ENCODE peak calls at places on chromosomes 2 and 18, in four cellular contexts. J is naive thymus-derived CD4-positive, alpha-beta T cell; X is cardiac muscle cell; W is uterus. V is an unnamed sample.

GRCh38 chr2:208269091-208269490 is 3.0 kb downstream of the PIKFYVE start:
- DNase-seq in J (no peak), W (no peak), X (no peak), V (no peak)

GRCh38 chr2:164430166-164430783 is 191.0 kb downstream of the GRB14 start:
- DNase-seq in W (no peak), X (peak; percentile 65), J (no peak), V (peak; percentile 11)

GRCh38 chr2:233100192-233100998 is 40.3 kb downstream of the INPP5D start:
- DNase-seq in W (no peak), X (no peak), J (no peak), V (no peak)

GRCh38 chr2:85472265-85472664 is 53.8 kb downstream of the SH2D6 start:
- DNase-seq in X (no peak), W (no peak), J (no peak), V (no peak)

GRCh38 chr2:172462393-172463381 is 35.3 kb downstream of the ITGA6 start:
- DNase-seq in J (no peak), X (no peak), W (no peak), V (no peak)

GRCh38 chr2:118847447-118848172 is at the start of gene EN1:
- DNase-seq in J (no peak), W (no peak), X (peak; percentile 69), V (no peak)

GRCh38 chr2:129758461-129759185 is 220.8 kb upstream of the RAB6C start:
- DNase-seq in J (no peak), W (no peak), X (no peak), V (no peak)

GRCh38 chr2:241859436-241860183 is 916 bp upstream of the PDCD1 start:
- DNase-seq in X (no peak), J (no peak), W (peak; percentile 75), V (no peak)

GRCh38 chr2:128306081-128306930 is 12.4 kb downstream of the HS6ST1 start:
- DNase-seq in X (peak; percentile 27), W (peak; percentile 82), J (no peak), V (no peak)

GRCh38 chr18:22084547-22084946 is 84.8 kb upstream of the GATA6 start:
- DNase-seq in J (no peak), W (no peak), X (peak; percentile 66), V (no peak)

GRCh38 chr2:9797681-9798556 is 45.4 kb upstream of the TAF1B start:
- DNase-seq in J (no peak), W (no peak), X (no peak), V (no peak)

GRCh38 chr2:105380432-105381118 is 18.3 kb downstream of the FHL2 start:
- DNase-seq in W (no peak), X (no peak), J (no peak), V (no peak)

GRCh38 chr2:72975017-72975416 is 57.7 kb downstream of the EMX1 start:
- DNase-seq in W (no peak), J (no peak), X (no peak), V (no peak)

GRCh38 chr2:144890828-144891227 is 370.9 kb upstream of the ZEB2 start:
- DNase-seq in J (no peak), W (no peak), X (peak; percentile 13), V (no peak)

GRCh38 chr2:222884765-222885424 is 24.1 kb downstream of the ACSL3 start:
- DNase-seq in W (no peak), J (no peak), X (no peak), V (no peak)

GRCh38 chr2:39625193-39625926 is 40.4 kb upstream of the TMEM178A start:
- DNase-seq in J (no peak), W (no peak), X (no peak), V (no peak)

GRCh38 chr2:23404426-23404825 is 19.4 kb downstream of the KLHL29 start:
- DNase-seq in W (no peak), X (peak; percentile 57), J (no peak), V (no peak)

GRCh38 chr2:159094173-159094737 is 125.8 kb downstream of the TANC1 start:
- DNase-seq in X (no peak), W (peak; percentile 81), J (no peak), V (no peak)

GRCh38 chr18:7568426-7568825 is 1.3 kb downstream of the PTPRM start:
- DNase-seq in X (peak; percentile 84), W (peak; percentile 37), J (no peak), V (no peak)

GRCh38 chr2:38074047-38074774 is 1.7 kb downstream of the CYP1B1 start:
- DNase-seq in J (no peak), W (peak; percentile 40), X (no peak), V (no peak)

DNA sequence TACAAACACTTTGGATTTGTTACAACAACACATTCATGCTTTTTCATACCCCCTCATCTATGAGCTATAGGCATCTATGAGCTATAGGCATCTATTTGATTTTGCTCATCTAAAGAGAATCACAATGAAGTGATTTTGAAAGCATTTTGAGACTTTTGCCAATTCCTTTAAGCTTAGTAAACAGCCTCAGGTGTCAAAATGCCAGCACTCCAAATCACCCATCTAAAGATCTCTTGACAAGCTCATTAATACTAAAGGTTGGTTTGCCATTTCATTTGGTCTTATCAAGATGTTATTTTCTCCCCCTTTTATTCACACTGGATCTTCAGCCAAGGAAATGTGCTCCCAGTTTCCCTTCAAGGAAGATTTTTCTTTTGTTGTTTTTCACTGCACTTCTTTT is 110.7 kb upstream of the TLK1 start:
- DNase-seq in J (no peak), X (no peak), W (no peak), V (no peak)
- H3K27ac ChIP-seq in J (no peak overlapping the region), X (no peak overlapping the region), W (no peak overlapping the region), V (no peak overlapping the region)

GRCh38 chr2:150490466-150490865 is 3.0 kb upstream of the RND3 start:
- DNase-seq in J (no peak), X (no peak), W (no peak), V (no peak)

GRCh38 chr2:150494234-150494913 is 6.9 kb upstream of the RND3 start:
- DNase-seq in X (no peak), W (no peak), J (no peak), V (no peak)

GRCh38 chr2:150491430-150491829 is 4.0 kb upstream of the RND3 start:
- DNase-seq in W (no peak), X (no peak), J (no peak), V (no peak)

GRCh38 chr2:150487537-150488429 is at the start of gene RND3:
- DNase-seq in W (peak; percentile 95), X (peak; percentile 97), J (no peak), V (peak; percentile 98)

GRCh38 chr2:150491943-150492342 is 4.5 kb upstream of the RND3 start:
- DNase-seq in W (no peak), J (no peak), X (no peak), V (no peak)
- H3K4me1 ChIP-seq in W (no peaks in the 10 kb centered on the region), J (no peaks in the 10 kb centered on the region), X (no peaks in the 10 kb centered on the region), V (no peaks in the 10 kb centered on the region)

GRCh38 chr2:68362069-68362468 is 3.0 kb upstream of the PLEK start:
- DNase-seq in X (peak; percentile 76), J (peak; percentile 62), W (peak; percentile 54), V (peak; percentile 39)

GRCh38 chr2:68359889-68360288 is 5.2 kb upstream of the PLEK start:
- DNase-seq in X (no peak), J (no peak), W (no peak), V (no peak)

GRCh38 chr2:68363731-68364130 is 1.4 kb upstream of the PLEK start:
- DNase-seq in X (no peak), J (no peak), W (no peak), V (no peak)

GRCh38 chr2:68365087-68365486 is at the start of gene PLEK:
- DNase-seq in J (peak; percentile 26), W (peak; percentile 15), X (no peak), V (no peak)

DNA sequence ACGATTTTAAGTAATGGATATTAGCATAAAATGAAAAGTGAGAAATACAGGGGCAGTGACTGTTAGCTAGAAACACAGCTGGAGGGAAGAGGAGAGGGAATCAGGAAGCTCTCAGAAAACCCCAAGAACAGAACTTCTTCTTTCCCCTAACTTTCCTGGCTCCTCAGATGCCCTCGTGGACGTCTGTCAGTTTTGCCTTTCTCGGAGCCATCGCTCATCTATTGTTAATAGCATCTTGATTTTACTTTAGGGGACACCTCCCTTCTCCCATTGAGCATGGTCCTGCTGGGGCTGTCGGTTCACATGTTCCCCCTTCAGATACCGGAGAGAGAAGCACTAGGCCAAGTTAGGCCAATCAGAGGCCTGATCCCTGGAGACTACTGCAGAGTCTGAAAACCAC is 2.3 kb upstream of the PLEK start:
- DNase-seq in W (no peak), X (no peak), J (no peak), V (no peak)
- H3K4me3 ChIP-seq in W (no peak overlapping the region), X (no peak overlapping the region), J (no peak overlapping the region), V (no peak overlapping the region)

GRCh38 chr2:131580187-131580586 is 52.5 kb downstream of the CCDC74A start:
- DNase-seq in X (no peak), W (no peak), J (no peak), V (no peak)

GRCh38 chr2:131572175-131572574 is 44.5 kb downstream of the CCDC74A start:
- DNase-seq in W (no peak), X (no peak), J (no peak), V (no peak)

DNA sequence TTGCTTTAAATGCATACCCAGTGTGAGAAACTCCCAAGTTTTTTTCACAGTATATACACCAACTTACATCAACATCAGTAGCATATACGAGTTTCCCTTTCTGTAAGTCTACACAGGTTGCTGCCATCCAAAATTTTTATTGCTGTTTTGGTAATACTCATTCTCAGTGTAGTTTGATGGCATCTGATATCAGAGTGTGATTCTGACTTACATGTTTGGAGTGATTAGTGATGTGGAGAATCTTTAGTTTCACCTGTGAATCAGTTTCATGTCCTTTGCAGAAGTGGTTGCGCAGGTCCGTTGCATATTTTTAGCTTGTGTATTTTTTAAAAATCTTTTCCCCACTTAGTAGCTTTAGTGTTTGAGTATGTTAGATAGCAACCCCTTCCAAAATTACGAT is 50.1 kb downstream of the CCDC74A start:
- DNase-seq in X (no peak), W (no peak), J (no peak), V (no peak)
- H3K27ac ChIP-seq in X (no peak overlapping the region), W (no peak overlapping the region), J (no peak overlapping the region), V (no peak overlapping the region)

DNA sequence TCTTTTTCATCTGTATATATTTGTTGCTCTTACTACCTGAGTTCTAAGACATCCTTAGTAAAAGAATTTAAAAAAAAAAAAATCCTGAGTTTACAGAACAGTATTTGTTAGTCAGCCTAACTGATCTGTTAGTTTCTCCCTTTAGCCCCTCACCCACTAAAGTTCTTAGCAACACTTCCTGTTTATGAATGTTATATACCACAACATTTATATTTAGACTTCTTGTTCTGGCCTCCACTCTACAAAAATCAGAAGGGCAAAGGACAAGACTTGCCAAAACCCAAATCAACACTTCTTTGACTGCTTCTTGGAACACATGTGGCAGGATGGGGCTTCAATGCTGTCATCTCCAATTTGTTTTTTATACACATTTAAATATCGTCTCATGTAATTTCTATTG is 71.1 kb downstream of the MGAT5 start:
- DNase-seq in W (no peak), X (no peak), J (no peak), V (no peak)
- H3K4me1 ChIP-seq in W (no peaks in the 10 kb centered on the region), X (peaks cover 5% of the 10 kb centered on the region), J (peaks cover 29% of the 10 kb centered on the region), V (no peaks in the 10 kb centered on the region)

GRCh38 chr2:219532378-219532649 is 11.3 kb downstream of the CHPF start:
- DNase-seq in X (no peak), W (no peak), J (no peak), V (no peak)

GRCh38 chr2:219527076-219527394 is 12.8 kb downstream of the ASIC4 start:
- DNase-seq in W (no peak), J (no peak), X (peak; percentile 67), V (no peak)

GRCh38 chr2:219527472-219527871 is 13.2 kb downstream of the ASIC4 start:
- DNase-seq in W (no peak), J (no peak), X (no peak), V (no peak)

GRCh38 chr2:219531639-219532377 is 11.8 kb downstream of the CHPF start:
- DNase-seq in X (no peak), J (no peak), W (no peak), V (no peak)

GRCh38 chr2:219530048-219530963 is 13.3 kb downstream of the CHPF start:
- DNase-seq in J (peak; percentile 85), X (peak; percentile 92), W (peak; percentile 88), V (no peak)
- H3K4me3 ChIP-seq in J (no peak overlapping the region), X (no peak overlapping the region), W (no peak overlapping the region), V (peak overlapping the region; percentile 12)

V was measured in iPS DF 6.9.